ENCODE peak calls at places on chromosomes 7 and 10, in eight cellular contexts. W, D, V, S, Y, O, U and G are unnamed samples.

GRCh38 chr10:52106895-52107294 is 207.2 kb upstream of the DKK1 start:
- DNase-seq in W (no peak), D (no peak), V (no peak), S (no peak), Y (no peak), O (no peak), U (no peak), G (no peak)

GRCh38 chr10:116306847-116307246 is 17.4 kb upstream of the CCDC172 start:
- DNase-seq in W (no peak), D (no peak), V (no peak), S (no peak), Y (no peak), O (no peak), U (no peak), G (no peak)

GRCh38 chr7:63899691-63900393 is 98.8 kb upstream of the ZNF722 start:
- DNase-seq in W (peak; percentile 83), D (no peak), V (no peak), S (peak; percentile 73), Y (no peak), O (no peak), U (no peak), G (no peak)

GRCh38 chr7:37942934-37943610 is 22.6 kb downstream of the EPDR1 start:
- DNase-seq in W (no peak), D (no peak), V (peak; percentile 63), S (no peak), Y (peak; percentile 29), O (no peak), U (no peak), G (peak; percentile 21)

GRCh38 chr10:60237977-60238376 is 151.7 kb downstream of the ANK3 start:
- DNase-seq in W (no peak), D (no peak), V (no peak), S (no peak), Y (no peak), O (peak; percentile 65), U (no peak), G (no peak)

GRCh38 chr7:120985130-120985758 is 3.3 kb upstream of the CPED1 start:
- DNase-seq in W (no peak), D (no peak), V (no peak), S (no peak), Y (no peak), O (no peak), U (no peak), G (no peak)

GRCh38 chr10:77877461-77878344 is 48.9 kb downstream of the DLG5 start:
- DNase-seq in W (peak; percentile 48), D (peak; percentile 95), V (no peak), S (no peak), Y (peak; percentile 70), O (peak; percentile 78), U (no peak), G (peak; percentile 63)

GRCh38 chr7:150378115-150378852 is 846 bp upstream of the ZNF775 start:
- DNase-seq in W (peak; percentile 58), D (peak; percentile 73), V (no peak), S (peak; percentile 59), Y (peak; percentile 77), O (peak; percentile 50), U (peak; percentile 19), G (peak; percentile 62)

GRCh38 chr7:27189560-27190283 is 4.7 kb upstream of the HOXA11 start:
- DNase-seq in W (no peak), D (no peak), V (no peak), S (peak; percentile 16), Y (no peak), O (no peak), U (no peak), G (peak; percentile 3)

GRCh38 chr7:34249192-34249591 is 343.9 kb downstream of the BMPER start:
- DNase-seq in W (no peak), D (no peak), V (no peak), S (no peak), Y (no peak), O (no peak), U (no peak), G (no peak)

GRCh38 chr10:68628576-68629127 is 68.5 kb downstream of the TET1 start:
- DNase-seq in W (peak; percentile 7), D (no peak), V (no peak), S (no peak), Y (no peak), O (no peak), U (no peak), G (no peak)

GRCh38 chr7:55140221-55140980 is 121.6 kb downstream of the EGFR start:
- DNase-seq in W (no peak), D (no peak), V (no peak), S (no peak), Y (no peak), O (peak; percentile 89), U (no peak), G (no peak)

GRCh38 chr7:27095897-27096755 is at the start of gene HOXA1:
- DNase-seq in W (peak; percentile 74), D (peak; percentile 41), V (peak; percentile 16), S (peak; percentile 84), Y (peak; percentile 66), O (peak; percentile 74), U (peak; percentile 80), G (peak; percentile 91)

GRCh38 chr10:44206127-44206818 is 178.6 kb downstream of the CXCL12 start:
- DNase-seq in W (no peak), D (no peak), V (no peak), S (no peak), Y (no peak), O (no peak), U (no peak), G (no peak)

GRCh38 chr10:122487231-122487765 is 25.9 kb downstream of the HTRA1 start:
- DNase-seq in W (no peak), D (peak; percentile 37), V (peak; percentile 40), S (peak; percentile 28), Y (no peak), O (peak; percentile 66), U (no peak), G (no peak)

GRCh38 chr10:128897414-128897928 is 569.6 kb upstream of the MGMT start:
- DNase-seq in W (no peak), D (peak; percentile 13), V (no peak), S (no peak), Y (no peak), O (no peak), U (no peak), G (no peak)

GRCh38 chr10:71326464-71326881 is 7.4 kb downstream of the SLC29A3 start:
- DNase-seq in W (no peak), D (no peak), V (no peak), S (peak; percentile 32), Y (no peak), O (no peak), U (no peak), G (no peak)

GRCh38 chr7:50262916-50263690 is 41.4 kb upstream of the IKZF1 start:
- DNase-seq in W (no peak), D (peak; percentile 89), V (no peak), S (no peak), Y (no peak), O (peak; percentile 27), U (no peak), G (no peak)

GRCh38 chr7:142384508-142384922 is 126.7 kb upstream of the PRSS58 start:
- DNase-seq in W (peak; percentile 37), D (no peak), V (peak; percentile 14), S (no peak), Y (no peak), O (peak; percentile 44), U (no peak), G (no peak)

GRCh38 chr10:52951819-52952218 is 179.2 kb upstream of the MBL2 start:
- DNase-seq in W (no peak), D (peak; percentile 65), V (no peak), S (peak; percentile 21), Y (peak; percentile 55), O (peak; percentile 51), U (no peak), G (peak; percentile 75)

GRCh38 chr7:95811846-95812445 is 39.6 kb downstream of the DYNC1I1 start:
- DNase-seq in W (no peak), D (peak; percentile 54), V (peak; percentile 85), S (no peak), Y (no peak), O (no peak), U (no peak), G (no peak)

GRCh38 chr7:116399808-116400207 is 99.7 kb upstream of the CAV2 start:
- DNase-seq in W (no peak), D (peak; percentile 43), V (no peak), S (no peak), Y (no peak), O (peak; percentile 78), U (no peak), G (no peak)

GRCh38 chr7:26166681-26167266 is 14.8 kb downstream of the NFE2L3 start:
- DNase-seq in W (no peak), D (no peak), V (no peak), S (no peak), Y (no peak), O (no peak), U (no peak), G (no peak)

GRCh38 chr10:35412336-35412735 is 76.0 kb downstream of the CCNY start:
- DNase-seq in W (no peak), D (no peak), V (no peak), S (no peak), Y (no peak), O (no peak), U (no peak), G (no peak)
- TF ChIP-seq CTCF in W (no peak), D (no peak), V (no peak), S (no peak), Y (no peak), O (no peak), U (no peak), G (no peak)

GRCh38 chr7:30888783-30889182 is 22.9 kb upstream of the AQP1 start:
- DNase-seq in W (no peak), D (peak; percentile 19), V (peak; percentile 63), S (no peak), Y (no peak), O (peak; percentile 65), U (no peak), G (no peak)
- TF ChIP-seq CTCF in W (no peak), D (no peak), V (peak; percentile 17), S (no peak), Y (no peak), O (no peak), U (no peak), G (no peak)

DNA sequence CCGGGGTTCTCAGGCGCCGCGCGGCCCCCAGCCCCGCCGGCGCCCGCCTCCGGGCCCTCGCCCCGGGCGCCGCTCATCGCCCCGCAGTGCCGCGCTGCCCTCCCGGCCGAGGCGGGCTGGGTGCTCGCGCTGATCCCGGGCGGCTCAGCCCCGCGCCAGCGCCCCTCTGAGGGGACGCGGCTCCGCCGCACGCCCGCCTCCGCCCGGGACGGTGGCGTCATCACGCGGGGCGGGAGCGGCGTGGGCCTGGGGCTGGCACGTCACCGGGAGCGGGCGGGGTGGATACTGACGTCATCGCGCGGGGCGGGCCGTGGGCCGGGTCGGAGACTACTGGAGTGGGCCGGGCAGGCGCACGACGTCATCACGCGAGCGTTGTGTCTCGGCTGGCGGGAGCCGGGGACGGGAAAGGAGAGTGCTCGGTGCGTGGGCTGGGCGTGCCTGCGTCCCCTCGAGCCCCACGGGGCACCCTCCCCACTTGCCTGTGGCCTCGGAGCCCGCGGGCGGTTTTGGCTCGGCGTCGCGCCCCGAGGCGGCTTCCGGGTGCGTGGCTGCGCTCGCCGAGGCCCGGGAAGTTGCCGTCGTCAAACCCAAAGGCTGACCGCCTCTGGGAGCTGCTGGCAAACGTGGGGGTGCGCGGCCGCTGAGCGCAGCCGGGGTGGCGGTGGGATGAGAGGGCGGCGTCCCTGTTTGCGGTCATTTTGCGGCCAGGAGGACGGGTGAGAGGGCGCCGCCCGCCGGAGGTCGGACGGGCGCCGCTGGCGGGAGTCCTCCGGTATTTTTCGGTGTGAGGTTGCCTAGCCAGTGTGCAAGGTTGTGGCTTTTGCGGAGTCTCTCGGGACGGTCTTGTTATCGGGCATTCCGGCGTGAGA is at the start of gene ESYT2:
- DNase-seq in W (peak; percentile 100), D (peak; percentile 98), V (peak; percentile 95), S (peak; percentile 98), Y (peak; percentile 95), O (peak; percentile 80), U (peak; percentile 89), G (peak; percentile 97)
- TF ChIP-seq CTCF in W (no peak), D (no peak), V (peak; percentile 25), S (peak; percentile 25), Y (no peak), O (peak; percentile 40), U (no peak), G (no peak)

GRCh38 chr10:63798599-63799498 is 277.6 kb downstream of the REEP3 start:
- DNase-seq in W (no peak), D (no peak), V (peak; percentile 16), S (peak; percentile 87), Y (peak; percentile 35), O (peak; percentile 89), U (no peak), G (no peak)
- TF ChIP-seq CTCF in W (no peak), D (no peak), V (no peak), S (no peak), Y (no peak), O (no peak), U (no peak), G (no peak)